ENCODE peak calls at places on chromosomes 6 and 20, in ten cellular contexts. E is B cell, X is NCI-H1417, O is COLO829, R is A673, N is germinal center, A is midbrain, M is NCI-H774, W is amniotic stem cell, U is RWPE1. B is an unnamed sample.
A peak's percentile ranks its signal among the peaks of the same experiment; 100 is the strongest.

GRCh38 chr20:58233881-58234528 is 5.6 kb upstream of the ANKRD60 start:
- DNase-seq in E (peak; percentile 47), X (no peak), O (peak; percentile 60), R (peak; percentile 53), N (peak; percentile 59), A (no peak), M (no peak), W (no peak), U (no peak), B (no peak)

GRCh38 chr20:63228786-63229185 is 6.9 kb upstream of the BIRC7 start:
- DNase-seq in E (no peak), X (no peak), O (no peak), R (no peak), N (no peak), A (no peak), M (no peak), W (no peak), U (no peak), B (no peak)

GRCh38 chr6:157514659-157515496 is 133.9 kb downstream of the ZDHHC14 start:
- DNase-seq in E (no peak), X (no peak), O (no peak), R (no peak), N (no peak), A (no peak), M (no peak), W (peak; percentile 33), U (peak; percentile 67), B (no peak)

GRCh38 chr20:32685541-32686529 is 12.1 kb upstream of the C20orf203 start:
- DNase-seq in E (no peak), X (no peak), O (no peak), R (peak; percentile 67), N (no peak), A (no peak), M (no peak), W (peak; percentile 80), U (peak; percentile 82), B (no peak)

GRCh38 chr6:160974304-160974771 is 17.2 kb upstream of the MAP3K4 start:
- DNase-seq in E (no peak), X (no peak), O (no peak), R (no peak), N (no peak), A (peak; percentile 19), M (no peak), W (peak; percentile 17), U (peak; percentile 86), B (no peak)

GRCh38 chr6:4388675-4389074 is 253.3 kb upstream of the ECI2 start:
- DNase-seq in E (no peak), X (no peak), O (no peak), R (no peak), N (no peak), A (no peak), M (no peak), W (no peak), U (no peak), B (no peak)

GRCh38 chr20:4266183-4266582 is 250.8 kb upstream of the RNF24 start:
- DNase-seq in E (no peak), X (no peak), O (no peak), R (no peak), N (no peak), A (no peak), M (no peak), W (no peak), U (no peak), B (no peak)

GRCh38 chr20:4763776-4764525 is 42.2 kb downstream of the PRND start:
- DNase-seq in E (no peak), X (no peak), O (no peak), R (no peak), N (no peak), A (peak; percentile 12), M (no peak), W (no peak), U (no peak), B (no peak)

GRCh38 chr6:116465246-116465645 is 4.1 kb downstream of the CALHM6 start:
- DNase-seq in E (peak; percentile 56), X (no peak), O (no peak), R (no peak), N (peak; percentile 46), A (no peak), M (no peak), W (no peak), U (no peak), B (no peak)

GRCh38 chr6:44373051-44373450 is 14.5 kb upstream of the CDC5L start:
- DNase-seq in E (no peak), X (no peak), O (peak; percentile 81), R (no peak), N (no peak), A (no peak), M (no peak), W (no peak), U (no peak), B (no peak)

GRCh38 chr6:143507358-143508145 is 4.0 kb downstream of the FUCA2 start:
- DNase-seq in E (no peak), X (no peak), O (no peak), R (no peak), N (peak; percentile 52), A (no peak), M (no peak), W (no peak), U (no peak), B (no peak)

GRCh38 chr6:32941412-32941784 is 570 bp upstream of the HLA-DMB start:
- DNase-seq in E (peak; percentile 88), X (no peak), O (no peak), R (peak; percentile 48), N (peak; percentile 64), A (no peak), M (no peak), W (no peak), U (no peak), B (no peak)

GRCh38 chr6:43628392-43629103 is 516 bp downstream of the GTPBP2 start:
- DNase-seq in E (peak; percentile 53), X (peak; percentile 72), O (no peak), R (peak; percentile 72), N (peak; percentile 68), A (peak; percentile 51), M (peak; percentile 37), W (no peak), U (peak; percentile 52), B (peak; percentile 32)

GRCh38 chr6:143700684-143701342 is 23.0 kb downstream of the PHACTR2 start:
- DNase-seq in E (no peak), X (no peak), O (no peak), R (no peak), N (no peak), A (no peak), M (no peak), W (no peak), U (no peak), B (no peak)

GRCh38 chr6:158861686-158862381 is 42.7 kb upstream of the EZR start:
- DNase-seq in E (no peak), X (no peak), O (no peak), R (no peak), N (no peak), A (no peak), M (peak; percentile 15), W (no peak), U (no peak), B (no peak)

GRCh38 chr6:70668499-70668812 is 773 bp downstream of the SMAP1 start:
- DNase-seq in E (peak; percentile 40), X (no peak), O (no peak), R (peak; percentile 11), N (peak; percentile 63), A (peak; percentile 52), M (no peak), W (no peak), U (peak; percentile 35), B (peak; percentile 74)

GRCh38 chr20:63025534-63026331 is 19.0 kb upstream of the BHLHE23 start:
- DNase-seq in E (no peak), X (no peak), O (peak; percentile 59), R (peak; percentile 79), N (no peak), A (no peak), M (no peak), W (no peak), U (peak; percentile 69), B (no peak)

GRCh38 chr20:61042501-61043385 is 209.3 kb upstream of the CDH4 start:
- DNase-seq in E (no peak), X (no peak), O (no peak), R (no peak), N (no peak), A (no peak), M (no peak), W (no peak), U (peak; percentile 42), B (no peak)

GRCh38 chr6:16174368-16175078 is 45.6 kb downstream of the MYLIP start:
- DNase-seq in E (no peak), X (no peak), O (no peak), R (no peak), N (no peak), A (no peak), M (no peak), W (no peak), U (no peak), B (no peak)

GRCh38 chr6:30107756-30108155 is 5.1 kb downstream of the TRIM31 start:
- DNase-seq in E (no peak), X (no peak), O (no peak), R (no peak), N (no peak), A (no peak), M (no peak), W (no peak), U (no peak), B (no peak)

GRCh38 chr6:167094820-167095637 is 27.9 kb upstream of the CCR6 start:
- DNase-seq in E (peak; percentile 86), X (no peak), O (peak; percentile 67), R (no peak), N (peak; percentile 70), A (no peak), M (no peak), W (no peak), U (no peak), B (no peak)

GRCh38 chr6:131954775-131955107 is 3.6 kb upstream of the CCN2 start:
- DNase-seq in E (no peak), X (no peak), O (peak; percentile 63), R (peak; percentile 82), N (no peak), A (no peak), M (no peak), W (peak; percentile 88), U (peak; percentile 86), B (no peak)

GRCh38 chr6:150685860-150686259 is 86.2 kb downstream of the PLEKHG1 start:
- DNase-seq in E (peak; percentile 59), X (peak; percentile 33), O (peak; percentile 27), R (peak; percentile 48), N (peak; percentile 78), A (peak; percentile 16), M (no peak), W (no peak), U (no peak), B (no peak)

GRCh38 chr6:138523347-138524210 is 24.3 kb upstream of the NHSL1 start:
- DNase-seq in E (no peak), X (no peak), O (peak; percentile 61), R (no peak), N (no peak), A (no peak), M (no peak), W (no peak), U (no peak), B (no peak)

GRCh38 chr20:5569021-5569420 is 181.2 kb upstream of the SHLD1 start:
- DNase-seq in E (peak; percentile 69), X (peak; percentile 56), O (peak; percentile 53), R (peak; percentile 70), N (peak; percentile 42), A (peak; percentile 29), M (no peak), W (no peak), U (peak; percentile 46), B (peak; percentile 30)

GRCh38 chr6:169950558-169950957 is 199.1 kb downstream of the ERMARD start:
- DNase-seq in E (peak; percentile 39), X (peak; percentile 65), O (no peak), R (peak; percentile 23), N (peak; percentile 22), A (no peak), M (peak; percentile 73), W (no peak), U (peak; percentile 12), B (peak; percentile 46)

GRCh38 chr6:145213614-145214013 is 521.7 kb downstream of the EPM2A start:
- DNase-seq in E (no peak), X (no peak), O (no peak), R (no peak), N (no peak), A (no peak), M (no peak), W (no peak), U (no peak), B (no peak)

GRCh38 chr6:38552136-38552535 is 87.6 kb downstream of the BTBD9 start:
- DNase-seq in E (peak; percentile 42), X (no peak), O (no peak), R (no peak), N (peak; percentile 81), A (peak; percentile 20), M (no peak), W (no peak), U (no peak), B (no peak)

B was measured in COR-L47.